ENCODE peak calls at places on chromosomes 1 and 21, in six cellular contexts. O, I, X, V, Z and S are unnamed samples. For H3K4me1, the result is how much of the 10 kb centered on the place peaks cover.

GRCh38 chr1:5859766-5860165 is 132.5 kb downstream of the NPHP4 start:
- DNase-seq in O (no peak), I (no peak), X (no peak), V (no peak), Z (no peak), S (no peak)

GRCh38 chr1:153642161-153642560 is 8.3 kb downstream of the CHTOP start:
- DNase-seq in O (no peak), I (no peak), X (no peak), V (no peak), Z (no peak), S (no peak)

GRCh38 chr1:95236784-95237575 is 3.0 kb downstream of the RWDD3 start:
- DNase-seq in O (no peak), I (no peak), X (peak), V (no peak), Z (no peak), S (peak)

GRCh38 chr1:179226749-179227148 is 2.7 kb downstream of the ABL2 start:
- DNase-seq in O (no peak), I (no peak), X (no peak), V (no peak), Z (no peak), S (no peak)

GRCh38 chr21:33991091-33991490 is 75.5 kb upstream of the ATP5PO start:
- DNase-seq in O (no peak), I (no peak), X (no peak), V (no peak), Z (no peak), S (no peak)

GRCh38 chr1:68459796-68460195 is 10.0 kb upstream of the RPE65 start:
- DNase-seq in O (no peak), I (no peak), X (no peak), V (no peak), Z (peak), S (peak)

GRCh38 chr21:22476214-22476613 is 1478.0 kb downstream of the NCAM2 start:
- DNase-seq in O (no peak), I (no peak), X (no peak), V (no peak), Z (no peak), S (no peak)

GRCh38 chr1:226953175-226953800 is 13.2 kb downstream of the COQ8A start:
- DNase-seq in O (no peak), I (no peak), X (no peak), V (no peak), Z (no peak), S (no peak)

GRCh38 chr21:45970674-45971486 is 10.7 kb upstream of the COL6A1 start:
- DNase-seq in O (peak), I (peak), X (peak), V (peak), Z (peak), S (no peak)

GRCh38 chr1:234836045-234836681 is 226.2 kb upstream of the IRF2BP2 start:
- DNase-seq in O (no peak), I (no peak), X (no peak), V (no peak), Z (peak), S (no peak)

GRCh38 chr1:85224734-85225623 is 24.2 kb upstream of the SYDE2 start:
- DNase-seq in O (peak), I (no peak), X (peak), V (peak), Z (no peak), S (no peak)

GRCh38 chr1:26164036-26164927 is 4.5 kb downstream of the C1orf232 start:
- DNase-seq in O (peak), I (peak), X (peak), V (peak), Z (peak), S (no peak)

GRCh38 chr1:214377886-214378285 is 96.9 kb downstream of the SMYD2 start:
- DNase-seq in O (no peak), I (no peak), X (no peak), V (no peak), Z (peak), S (peak)

GRCh38 chr1:227072991-227073390 is 132.9 kb downstream of the COQ8A start:
- DNase-seq in O (no peak), I (no peak), X (no peak), V (no peak), Z (peak), S (peak)

GRCh38 chr1:156845953-156846545 is 12.9 kb downstream of the INSRR start:
- DNase-seq in O (no peak), I (no peak), X (no peak), V (no peak), Z (no peak), S (no peak)

GRCh38 chr1:113981962-113982931 is 3.0 kb downstream of the OLFML3 start:
- DNase-seq in O (peak), I (peak), X (no peak), V (no peak), Z (no peak), S (peak)

GRCh38 chr21:37537391-37537996 is 170.9 kb downstream of the DYRK1A start:
- DNase-seq in O (no peak), I (no peak), X (no peak), V (no peak), Z (no peak), S (no peak)

GRCh38 chr1:11444907-11445306 is 34.0 kb upstream of the DISP3 start:
- DNase-seq in O (no peak), I (no peak), X (no peak), V (no peak), Z (no peak), S (no peak)

GRCh38 chr1:59952065-59952464 is 25.5 kb upstream of the CYP2J2 start:
- DNase-seq in O (no peak), I (no peak), X (no peak), V (no peak), Z (no peak), S (peak)

GRCh38 chr1:17569200-17570139 is 30.0 kb downstream of the ARHGEF10L start:
- DNase-seq in O (no peak), I (no peak), X (no peak), V (no peak), Z (no peak), S (peak)

GRCh38 chr1:8540971-8541370 is 223.1 kb downstream of the SLC45A1 start:
- DNase-seq in O (no peak), I (no peak), X (no peak), V (no peak), Z (peak), S (peak)

GRCh38 chr1:59276317-59276914 is 20.5 kb upstream of the FGGY start:
- DNase-seq in O (no peak), I (no peak), X (no peak), V (no peak), Z (peak), S (no peak)

GRCh38 chr1:206609229-206609991 is 2.9 kb downstream of the EIF2D start:
- DNase-seq in O (no peak), I (no peak), X (no peak), V (no peak), Z (peak), S (no peak)

GRCh38 chr1:18124977-18125376 is 17.4 kb downstream of the IGSF21 start:
- DNase-seq in O (no peak), I (no peak), X (no peak), V (no peak), Z (no peak), S (no peak)

GRCh38 chr1:6688757-6689156 is 12.9 kb downstream of the DNAJC11 start:
- DNase-seq in O (no peak), I (no peak), X (no peak), V (no peak), Z (no peak), S (peak)

GRCh38 chr1:109573785-109574184 is 25.4 kb downstream of the GNAI3 start:
- DNase-seq in O (no peak), I (no peak), X (no peak), V (no peak), Z (no peak), S (no peak)

GRCh38 chr1:47230692-47231313 is 1.2 kb downstream of the TAL1 start:
- DNase-seq in O (no peak), I (no peak), X (peak), V (peak), Z (no peak), S (no peak)
- TF ChIP-seq EZH2 in O (peak), I (peak), X (peak), V (peak), Z (no peak), S (peak)

GRCh38 chr1:230105754-230106625 is 39.0 kb downstream of the GALNT2 start:
- DNase-seq in O (peak), I (no peak), X (no peak), V (no peak), Z (peak), S (peak)
- H3K4me1 ChIP-seq in O (under half), I (half or more), X (half or more), V (half or more), Z (under half), S (half or more)

DNA sequence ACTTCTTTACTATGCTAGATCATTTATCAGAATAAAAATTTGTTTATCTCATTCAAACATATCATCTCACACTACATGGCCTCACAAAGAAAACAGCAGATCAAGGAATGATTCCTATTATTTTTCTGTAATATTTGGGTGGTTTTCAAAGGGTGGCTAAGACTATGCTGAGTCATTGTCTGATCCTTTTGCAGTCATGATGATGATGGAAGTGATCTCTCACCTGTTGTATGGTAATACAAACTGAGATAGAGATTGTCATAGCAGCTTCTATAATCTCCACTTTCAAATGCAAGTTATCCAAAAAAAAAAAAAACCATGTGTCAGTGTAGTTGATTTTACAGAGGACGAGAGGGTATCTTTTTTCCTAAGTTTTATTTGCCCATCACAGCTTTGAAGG is 37.2 kb upstream of the GBP5 start:
- DNase-seq in O (no peak), I (no peak), X (no peak), V (no peak), Z (no peak), S (no peak)
- H3K27ac ChIP-seq in O (no peak), I (no peak), X (no peak), V (no peak), Z (no peak), S (no peak)

DNA sequence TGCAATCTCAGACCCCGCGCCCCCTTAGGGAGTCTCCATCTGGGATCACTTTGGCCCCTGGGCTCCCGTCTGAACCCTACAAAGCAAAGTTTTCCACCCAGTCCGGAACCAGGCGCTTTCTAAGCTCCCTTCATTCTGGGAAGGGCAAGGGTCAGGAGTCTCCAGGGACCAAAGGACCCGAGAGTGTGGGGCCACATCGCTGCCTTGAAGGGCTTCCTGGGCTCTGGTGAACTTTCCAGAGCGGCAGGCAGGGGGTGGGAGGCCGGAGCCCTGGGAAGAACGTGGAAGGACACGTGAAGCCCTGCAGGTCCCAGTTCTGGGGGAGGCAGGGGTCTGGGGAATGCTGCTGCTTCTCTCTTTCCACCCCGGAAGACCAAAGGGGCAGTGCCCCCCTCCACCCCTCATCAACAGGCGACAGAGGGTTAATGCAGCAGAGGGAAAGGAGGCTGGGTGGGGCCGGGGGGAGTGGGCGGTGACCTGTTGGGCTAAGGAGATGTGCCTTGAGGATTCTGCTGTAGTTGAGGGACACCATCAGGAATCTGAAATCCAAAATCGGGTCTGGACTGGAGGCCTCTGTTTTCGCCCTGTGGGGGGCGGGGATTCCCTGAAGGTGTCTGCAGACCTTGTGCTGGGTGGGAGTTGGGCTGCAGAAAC is 734 bp downstream of the CDK18 start:
- DNase-seq in O (peak), I (no peak), X (peak), V (peak), Z (no peak), S (no peak)
- TF ChIP-seq EZH2 in O (no peak), I (no peak), X (no peak), V (no peak), Z (peak), S (peak)

GRCh38 chr1:53657891-53658396 is 81.0 kb downstream of the GLIS1 start:
- DNase-seq in O (no peak), I (no peak), X (no peak), V (no peak), Z (no peak), S (no peak)
- H3K4me1 ChIP-seq in O (under half), I (under half), X (under half), V (under half), Z (under half), S (under half)

DNA sequence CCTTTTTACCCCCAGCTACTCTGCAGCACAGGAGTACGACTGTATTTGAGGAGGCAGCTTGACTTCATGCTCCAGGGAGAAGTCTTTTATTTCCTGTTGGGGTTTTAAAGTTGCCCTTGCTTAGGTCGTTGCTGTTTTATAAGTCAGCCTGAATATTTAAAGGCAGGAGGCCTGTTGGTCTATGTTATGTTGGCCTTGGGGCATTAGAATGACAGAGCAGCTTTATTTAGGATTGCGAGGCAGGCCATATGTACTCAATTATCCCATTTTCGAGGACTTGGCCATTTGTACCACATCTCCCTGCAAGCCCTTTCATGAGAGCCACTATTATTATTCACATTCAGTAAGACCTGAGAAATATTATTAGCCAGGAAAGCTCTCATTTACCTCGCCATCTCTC is 47.0 kb downstream of the KIF26B start:
- DNase-seq in O (no peak), I (no peak), X (no peak), V (no peak), Z (no peak), S (no peak)
- H3K27ac ChIP-seq in O (peak), I (no peak), X (no peak), V (peak), Z (no peak), S (no peak)

GRCh38 chr21:44709426-44710293 is 1.7 kb downstream of the TSPEAR start:
- DNase-seq in O (no peak), I (peak), X (peak), V (peak), Z (no peak), S (no peak)
- TF ChIP-seq EZH2 in O (peak), I (no peak), X (peak), V (peak), Z (peak), S (peak)

GRCh38 chr1:170682809-170683208 is 18.9 kb downstream of the PRRX1 start:
- DNase-seq in O (no peak), I (no peak), X (no peak), V (no peak), Z (no peak), S (no peak)
- H3K4me1 ChIP-seq in O (under half), I (under half), X (under half), V (under half), Z (under half), S (under half)

GRCh38 chr1:246587032-246587431 is 20.8 kb downstream of the CNST start:
- DNase-seq in O (no peak), I (no peak), X (no peak), V (no peak), Z (no peak), S (no peak)
- H3K27ac ChIP-seq in O (peak), I (no peak), X (no peak), V (no peak), Z (peak), S (peak)